ENCODE peak calls at places on chromosomes 11 and 22, in nine cellular contexts. O is AG04450, G is coronary artery, S is upper lobe of left lung, K is colonic mucosa, L is dorsolateral prefrontal cortex, R is sigmoid colon, N is lower lobe of right lung, B is esophagus muscularis mucosa. E is an unnamed sample.

GRCh38 chr11:58927393-58928081 is 11.8 kb upstream of the GLYATL1 start:
- DNase-seq in N (no peak), K (peak; percentile 75), L (no peak), R (no peak), B (no peak), S (peak; percentile 15), O (peak; percentile 24), G (no peak), E (peak; percentile 73)

GRCh38 chr11:119254239-119254638 is 48.1 kb downstream of the CBL start:
- DNase-seq in B (no peak), R (no peak), S (no peak), L (no peak), K (no peak), G (no peak), N (no peak), O (no peak), E (no peak)

GRCh38 chr22:17897411-17897810 is 123.1 kb upstream of the BID start:
- DNase-seq in K (no peak), G (no peak), S (no peak), L (no peak), N (no peak), B (no peak), O (no peak), R (no peak), E (no peak)

GRCh38 chr11:107859459-107860239 is 1.1 kb upstream of the SLC35F2 start:
- DNase-seq in S (peak; percentile 77), B (no peak), R (peak; percentile 74), K (peak; percentile 76), O (no peak), N (peak; percentile 57), L (no peak), G (no peak), E (no peak)

GRCh38 chr11:35305670-35306382 is 113.5 kb downstream of the SLC1A2 start:
- DNase-seq in B (no peak), N (no peak), S (no peak), R (no peak), K (peak; percentile 45), L (no peak), G (no peak), O (no peak), E (no peak)

GRCh38 chr11:19978668-19979518 is 181.4 kb downstream of the DBX1 start:
- DNase-seq in B (no peak), G (no peak), K (no peak), N (peak; percentile 51), L (no peak), O (peak; percentile 65), R (peak; percentile 64), S (no peak), E (no peak)

GRCh38 chr11:70755410-70756158 is 357.3 kb downstream of the CTTN start:
- DNase-seq in B (no peak), L (peak; percentile 86), N (peak; percentile 82), K (peak; percentile 75), S (peak; percentile 93), R (peak; percentile 82), O (peak; percentile 4), G (no peak), E (peak; percentile 85)

GRCh38 chr11:113954235-113954634 is 20.7 kb upstream of the HTR3A start:
- DNase-seq in L (no peak), O (no peak), B (no peak), K (no peak), R (no peak), S (no peak), N (no peak), G (no peak), E (no peak)

GRCh38 chr22:33000342-33001280 is 57.6 kb downstream of the SYN3 start:
- DNase-seq in S (peak; percentile 92), K (peak; percentile 34), O (no peak), R (peak; percentile 76), G (no peak), N (peak; percentile 62), B (peak; percentile 91), L (no peak), E (peak; percentile 86)

GRCh38 chr11:100827934-100828661 is 141.0 kb downstream of the ARHGAP42 start:
- DNase-seq in B (no peak), R (no peak), O (peak; percentile 51), L (no peak), S (no peak), K (no peak), N (no peak), G (no peak), E (no peak)

GRCh38 chr22:36860017-36860416 is 789 bp upstream of the NCF4 start:
- DNase-seq in L (no peak), O (no peak), R (peak; percentile 10), N (no peak), B (no peak), S (no peak), G (no peak), K (no peak), E (no peak)

GRCh38 chr22:33451851-33452469 is 393.8 kb upstream of the SYN3 start:
- DNase-seq in R (no peak), B (no peak), S (no peak), O (no peak), L (no peak), G (no peak), K (no peak), N (no peak), E (no peak)

DNA sequence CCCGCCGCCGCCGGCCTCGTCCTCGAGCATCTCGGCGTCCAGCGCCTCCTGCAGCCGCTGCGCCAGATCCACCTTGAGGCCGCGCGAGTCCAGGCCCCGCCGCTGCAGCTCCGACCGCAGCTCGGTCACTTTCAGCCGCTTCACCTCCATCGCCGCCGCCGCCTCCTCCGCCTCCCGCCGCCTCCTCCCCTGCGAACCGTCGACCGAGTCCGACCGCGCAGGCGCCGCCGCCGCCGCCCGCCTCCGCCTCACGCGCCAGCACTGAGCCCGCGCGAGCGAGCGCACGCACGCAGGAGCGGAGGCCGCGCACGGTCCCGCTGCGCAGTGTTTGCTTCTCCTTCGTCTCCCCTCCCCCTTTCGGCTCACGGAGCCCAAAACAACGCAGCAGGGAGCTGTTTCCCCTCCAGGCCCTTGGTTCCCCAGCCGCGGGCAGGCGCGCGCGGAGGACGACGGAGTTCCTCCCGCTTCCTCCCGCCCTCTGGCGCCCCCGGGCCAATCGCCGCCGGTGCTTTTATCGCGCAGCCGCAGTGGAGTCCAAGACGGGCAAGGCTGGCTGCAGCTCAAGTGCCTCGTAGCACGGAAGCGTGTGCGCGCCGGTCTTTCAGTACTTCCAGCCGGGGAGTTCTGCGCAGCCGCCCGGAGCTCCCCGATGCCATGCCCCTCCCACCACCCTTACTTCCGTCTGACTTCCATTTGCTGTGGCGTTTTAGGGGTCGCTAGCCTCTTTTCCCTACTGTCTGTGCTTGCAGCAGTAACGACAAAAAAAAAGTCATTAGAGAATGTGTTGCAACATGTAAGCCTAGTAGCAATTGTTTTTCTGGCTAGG is at the start of gene HNRNPUL2:
- DNase-seq in R (peak; percentile 99), O (peak; percentile 99), G (peak; percentile 98), S (peak; percentile 99), B (peak; percentile 98), L (peak; percentile 97), K (peak; percentile 98), N (peak; percentile 99), E (peak; percentile 100)
- TF ChIP-seq CTCF in R (no peak), O (peak; percentile 11), G (no peak), S (peak; percentile 28), B (peak; percentile 10), L (no peak), K (no peak), N (no peak), E (peak; percentile 15)

DNA sequence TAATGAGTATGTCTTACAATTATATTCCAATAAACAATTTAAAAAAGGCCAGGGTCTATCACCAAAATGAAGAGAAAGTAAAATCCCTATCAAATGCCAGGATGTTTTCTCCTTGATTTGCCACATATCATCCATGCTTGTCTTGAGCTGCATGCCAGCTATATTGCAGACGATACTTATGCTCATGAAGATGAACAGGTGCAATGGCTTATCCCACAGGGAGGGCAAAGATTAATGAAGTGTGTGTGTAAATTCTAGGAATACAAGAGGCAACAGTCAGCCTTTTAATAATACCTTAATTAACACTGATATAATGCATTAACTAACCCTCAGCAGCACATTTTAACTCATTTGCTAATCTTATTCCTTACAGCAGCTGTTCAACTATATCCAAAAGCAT is 850.5 kb downstream of the KCNA4 start:
- DNase-seq in K (no peak), S (no peak), N (no peak), G (no peak), O (no peak), B (no peak), L (no peak), R (no peak), E (no peak)
- TF ChIP-seq CTCF in K (no peak), S (no peak), N (no peak), G (no peak), O (no peak), B (no peak), L (no peak), R (no peak), E (no peak)

DNA sequence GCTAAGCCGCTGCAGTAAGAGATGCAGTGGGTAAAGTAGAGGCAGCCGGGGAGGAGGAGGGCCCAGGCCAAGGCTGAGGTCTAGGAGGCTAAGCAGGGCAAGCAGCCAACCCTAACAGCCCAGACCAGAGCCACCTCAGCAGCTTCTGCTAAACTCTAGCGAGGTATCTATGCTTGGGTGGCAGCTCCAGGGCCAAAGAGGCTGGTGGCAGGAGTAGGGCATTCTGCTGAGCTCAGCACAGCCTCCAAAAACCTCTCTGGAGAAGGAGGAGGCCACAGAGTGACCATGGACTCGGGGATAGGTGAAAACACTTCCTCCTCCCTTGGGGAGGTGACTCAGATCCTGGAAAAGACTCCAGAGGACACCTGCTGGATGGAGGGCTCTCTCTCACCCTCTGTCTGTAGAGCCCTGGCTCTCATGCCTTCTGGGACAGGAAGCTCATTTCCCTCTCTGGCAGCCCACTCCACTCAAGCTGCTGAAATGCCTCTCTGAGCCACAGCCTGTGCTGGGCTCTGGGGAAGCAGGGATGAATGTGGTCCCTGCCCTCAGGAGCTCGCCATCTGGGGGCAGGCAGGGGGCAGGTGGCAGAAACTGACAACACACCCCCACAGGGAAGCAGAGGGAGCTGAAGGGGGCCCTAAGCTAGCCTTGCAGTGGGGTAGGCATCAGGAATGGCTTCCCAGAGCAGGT is 16.5 kb upstream of the TPBGL start:
- DNase-seq in G (no peak), B (no peak), K (no peak), S (no peak), R (no peak), O (no peak), L (no peak), N (no peak), E (no peak)
- TF ChIP-seq CTCF in G (no peak), B (no peak), K (no peak), S (no peak), R (no peak), O (no peak), L (no peak), N (no peak), E (no peak)

DNA sequence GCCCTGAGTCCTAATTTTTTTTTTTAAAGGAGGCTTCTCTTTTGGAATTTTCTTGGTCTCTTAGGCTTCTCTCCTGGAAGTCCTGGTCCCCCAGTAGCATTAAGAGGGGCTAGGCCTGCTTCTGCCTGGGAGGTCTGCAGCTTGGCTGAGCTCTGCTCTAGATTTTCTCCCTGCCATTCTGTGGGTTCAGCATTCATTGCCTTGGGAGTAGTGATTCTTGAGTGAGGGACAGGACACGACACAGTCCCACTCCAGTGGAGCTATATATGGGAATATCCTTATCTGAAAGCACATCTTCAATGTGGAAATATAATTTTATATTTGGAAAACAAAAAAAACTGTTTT is 3.7 kb downstream of the IGSF22 start:
- DNase-seq in B (no peak), G (no peak), L (no peak), S (no peak), K (no peak), N (no peak), R (no peak), O (no peak), E (no peak)
- TF ChIP-seq CTCF in B (no peak), G (peak; percentile 25), L (no peak), S (no peak), K (peak; percentile 9), N (peak; percentile 18), R (no peak), O (no peak), E (peak; percentile 49)

E was measured in type B pancreatic cell.